ENCODE peak calls at places on chromosomes 5 and 9, in five cellular contexts. I, P, Y, U and V are unnamed samples.

GRCh38 chr9:19184144-19184917 is 46.2 kb upstream of the DENND4C start:
- DNase-seq in P (no peak), Y (peak; percentile 90), I (no peak), U (peak; percentile 58), V (peak; percentile 80)

GRCh38 chr5:135016926-135017325 is 17.1 kb downstream of the PITX1 start:
- DNase-seq in I (no peak), U (no peak), Y (no peak), P (no peak), V (no peak)

GRCh38 chr5:140038373-140038957 is 4.6 kb downstream of the NRG2 start:
- DNase-seq in Y (peak; percentile 58), U (no peak), I (peak; percentile 8), P (peak; percentile 83), V (no peak)

GRCh38 chr9:95793924-95794828 is 81.3 kb upstream of the ERCC6L2 start:
- DNase-seq in U (no peak), I (no peak), Y (peak; percentile 89), P (no peak), V (no peak)

GRCh38 chr5:120464627-120465280 is 654 bp downstream of the PRR16 start:
- DNase-seq in P (peak; percentile 41), U (no peak), Y (peak; percentile 81), I (no peak), V (peak; percentile 44)

GRCh38 chr5:62395210-62395950 is 8.3 kb downstream of the DIMT1 start:
- DNase-seq in U (no peak), Y (peak; percentile 10), P (no peak), I (no peak), V (no peak)

GRCh38 chr9:129550199-129550839 is 70.6 kb downstream of the C9orf50 start:
- DNase-seq in U (peak; percentile 67), P (peak; percentile 82), I (peak; percentile 67), Y (peak; percentile 94), V (peak; percentile 89)

GRCh38 chr9:77816641-77817341 is 168.7 kb upstream of the GNA14 start:
- DNase-seq in P (no peak), U (no peak), Y (no peak), I (no peak), V (no peak)

GRCh38 chr9:33924978-33925797 is 108.2 kb downstream of the UBE2R2 start:
- DNase-seq in U (no peak), Y (peak; percentile 72), P (peak; percentile 80), I (peak; percentile 39), V (no peak)

GRCh38 chr9:110777201-110777842 is 108.7 kb downstream of the MUSK start:
- DNase-seq in I (no peak), U (no peak), P (peak; percentile 60), Y (peak; percentile 37), V (no peak)

GRCh38 chr5:2690293-2690692 is 61.2 kb downstream of the IRX2 start:
- DNase-seq in I (no peak), Y (no peak), P (no peak), U (no peak), V (no peak)

GRCh38 chr9:87194471-87194870 is 247.2 kb upstream of the GAS1 start:
- DNase-seq in U (no peak), Y (peak; percentile 79), I (no peak), P (peak; percentile 42), V (no peak)